ENCODE peak calls at places on chromosome 13, in six cellular contexts. B, P, D, L, Z and M are unnamed samples.

GRCh38 chr13:31227063-31227462 is 27.3 kb downstream of the B3GLCT start:
- DNase-seq in B (no peak), P (no peak), D (no peak), L (no peak), Z (no peak), M (no peak)

GRCh38 chr13:19153782-19154450 is 27.7 kb downstream of the TUBA3C start:
- DNase-seq in B (peak), P (no peak), D (no peak), L (no peak), Z (no peak), M (no peak)

GRCh38 chr13:73520566-73521290 is 461.9 kb downstream of the KLF5 start:
- DNase-seq in B (no peak), P (no peak), D (no peak), L (no peak), Z (no peak), M (no peak)

GRCh38 chr13:24709186-24709913 is 29.1 kb downstream of the ATP12A start:
- DNase-seq in B (peak), P (no peak), D (no peak), L (no peak), Z (no peak), M (no peak)

GRCh38 chr13:67736646-67737420 is 506.7 kb upstream of the PCDH9 start:
- DNase-seq in B (peak), P (peak), D (peak), L (peak), Z (peak), M (peak)

GRCh38 chr13:39784347-39784746 is 128.9 kb downstream of the COG6 start:
- DNase-seq in B (no peak), P (no peak), D (no peak), L (no peak), Z (peak), M (no peak)

GRCh38 chr13:30192320-30193093 is 114.8 kb downstream of the KATNAL1 start:
- DNase-seq in B (peak), P (no peak), D (no peak), L (no peak), Z (no peak), M (no peak)

GRCh38 chr13:74696148-74696922 is 562.1 kb upstream of the KLF12 start:
- DNase-seq in B (no peak), P (no peak), D (no peak), L (no peak), Z (no peak), M (no peak)

GRCh38 chr13:102805680-102806079 is 6.8 kb downstream of the BIVM start:
- DNase-seq in B (no peak), P (no peak), D (no peak), L (no peak), Z (no peak), M (no peak)

GRCh38 chr13:111846396-111847174 is 220.4 kb upstream of the SOX1 start:
- DNase-seq in B (no peak), P (no peak), D (no peak), L (no peak), Z (no peak), M (no peak)

GRCh38 chr13:48586591-48587103 is 53.8 kb upstream of the RCBTB2 start:
- DNase-seq in B (peak), P (peak), D (no peak), L (no peak), Z (peak), M (no peak)

GRCh38 chr13:77036294-77036693 is 9.3 kb upstream of the FBXL3 start:
- DNase-seq in B (no peak), P (no peak), D (no peak), L (no peak), Z (no peak), M (no peak)

GRCh38 chr13:40582531-40582930 is 83.9 kb downstream of the FOXO1 start:
- DNase-seq in B (no peak), P (no peak), D (no peak), L (no peak), Z (no peak), M (no peak)

GRCh38 chr13:53105881-53106280 is 77.3 kb downstream of the OLFM4 start:
- DNase-seq in B (no peak), P (no peak), D (no peak), L (no peak), Z (no peak), M (no peak)

GRCh38 chr13:88136098-88136790 is 465.1 kb downstream of the SLITRK5 start:
- DNase-seq in B (no peak), P (no peak), D (no peak), L (no peak), Z (no peak), M (no peak)

GRCh38 chr13:114115191-114115671 is 17.2 kb downstream of the RASA3 start:
- DNase-seq in B (no peak), P (no peak), D (peak), L (no peak), Z (peak), M (no peak)

GRCh38 chr13:109146912-109147624 is 517.7 kb downstream of the MYO16 start:
- DNase-seq in B (no peak), P (no peak), D (no peak), L (no peak), Z (peak), M (no peak)

GRCh38 chr13:40536443-40537113 is 129.9 kb downstream of the FOXO1 start:
- DNase-seq in B (no peak), P (no peak), D (peak), L (no peak), Z (no peak), M (no peak)

GRCh38 chr13:114035583-114036501 is 62.0 kb upstream of the C13orf46 start:
- DNase-seq in B (no peak), P (peak), D (peak), L (no peak), Z (no peak), M (peak)

DNA sequence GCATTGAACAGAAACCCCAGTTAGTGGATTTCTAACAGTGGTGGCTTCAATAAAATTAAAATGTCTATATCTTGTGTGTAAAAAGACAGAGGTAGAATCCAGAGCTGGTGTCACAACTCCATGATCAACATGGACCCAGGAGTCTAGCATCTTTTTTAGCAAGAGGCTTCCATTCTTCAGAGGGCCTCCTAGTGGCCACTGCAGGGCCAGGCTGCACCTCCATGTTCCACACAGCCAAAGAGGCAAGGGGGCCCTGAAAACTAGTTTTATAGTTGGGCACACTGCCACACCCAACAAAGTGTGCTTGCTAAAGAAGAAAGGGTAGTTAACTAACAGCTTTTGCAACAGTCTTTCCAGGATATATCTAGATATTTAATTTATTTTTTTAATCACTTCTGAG is 12.9 kb downstream of the N4BP2L1 start:
- DNase-seq in B (peak), P (peak), D (no peak), L (no peak), Z (peak), M (no peak)
- TF ChIP-seq CTCF in B (peak), P (peak), D (peak), L (peak), Z (peak), M (peak)

DNA sequence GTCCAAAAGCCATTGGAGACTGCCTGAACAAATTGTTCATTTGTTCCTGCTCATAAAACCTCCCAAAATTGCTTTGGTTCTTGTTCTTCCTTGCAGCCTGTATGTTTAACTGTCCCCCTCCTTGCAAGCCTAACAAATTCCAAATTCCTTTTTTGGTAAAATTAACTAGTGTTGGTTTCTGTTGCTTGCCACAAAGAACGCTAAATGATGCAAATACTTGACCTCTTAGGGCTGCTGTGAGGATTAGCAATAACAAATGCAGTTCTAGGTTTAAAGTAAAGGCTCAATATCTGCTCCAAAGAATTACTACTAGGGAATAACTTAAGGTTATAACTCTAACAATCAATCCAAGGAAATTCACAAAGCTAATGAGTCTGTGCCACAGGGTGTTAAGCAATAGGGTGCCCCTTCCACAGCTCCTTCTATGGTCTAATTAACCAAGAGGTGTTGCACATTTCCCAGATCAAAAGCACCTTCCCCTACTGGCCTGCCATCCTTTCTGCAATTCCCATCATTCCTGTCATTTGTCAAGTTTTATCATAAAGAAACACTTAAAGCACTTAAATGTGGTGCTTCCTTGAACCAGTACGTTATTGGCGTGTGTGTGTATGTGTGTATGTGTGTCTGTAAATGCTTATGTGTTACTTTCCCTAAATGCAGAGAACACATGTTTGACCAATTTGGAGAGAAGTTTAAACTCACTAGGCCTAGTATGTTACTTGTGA is 110.2 kb downstream of the RAP2A start:
- DNase-seq in B (no peak), P (no peak), D (no peak), L (no peak), Z (peak), M (no peak)
- TF ChIP-seq CTCF in B (no peak), P (no peak), D (no peak), L (no peak), Z (no peak), M (no peak)

DNA sequence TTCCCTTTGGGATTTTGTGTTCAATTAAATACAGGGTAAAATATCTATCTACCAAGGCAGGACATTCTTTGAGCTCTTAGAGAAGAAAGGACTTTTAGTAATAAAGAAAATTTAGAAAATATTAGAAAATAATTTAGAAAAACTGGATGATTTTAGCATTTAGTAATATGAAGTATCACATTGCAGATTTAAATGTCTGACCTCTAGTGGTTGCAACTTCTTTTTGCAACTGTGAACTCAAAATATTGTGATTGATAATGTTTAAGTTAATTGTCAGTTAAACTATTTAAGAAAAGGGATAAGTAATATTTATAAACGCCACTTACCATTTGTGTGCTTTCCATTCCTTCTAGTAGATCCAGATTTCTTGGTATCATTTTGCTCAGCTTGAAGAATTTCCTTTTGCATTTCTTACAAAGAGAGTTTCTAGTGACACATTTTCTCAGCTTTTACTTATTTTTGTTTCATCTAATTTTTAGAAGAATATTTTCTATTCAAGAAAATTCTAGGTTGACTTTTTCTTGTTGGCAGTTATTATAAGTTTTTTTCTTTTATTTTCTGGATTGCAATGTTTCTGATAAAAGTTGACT is 10.3 kb upstream of the POSTN start:
- DNase-seq in B (no peak), P (no peak), D (no peak), L (no peak), Z (no peak), M (no peak)
- TF ChIP-seq CTCF in B (no peak), P (peak), D (peak), L (peak), Z (peak), M (peak)

DNA sequence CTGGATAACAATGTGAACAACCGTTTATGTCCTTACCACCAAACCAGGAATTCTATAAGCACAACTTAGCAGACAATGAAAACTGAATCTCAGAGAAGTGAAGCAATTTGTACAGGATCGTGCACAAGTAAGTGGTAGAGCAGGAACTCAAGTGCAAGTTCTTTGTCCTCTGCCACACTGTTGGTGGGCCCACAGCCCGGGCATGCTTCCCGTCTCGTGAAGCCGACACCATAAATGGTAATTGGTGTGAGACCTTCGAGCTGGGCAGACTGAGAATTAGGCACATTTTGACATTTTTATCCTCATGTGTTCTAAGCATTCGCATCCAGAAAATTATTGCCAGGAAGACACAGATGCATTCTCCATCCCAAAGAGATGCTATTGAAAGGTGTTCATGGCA is 27.9 kb upstream of the FLT1 start:
- DNase-seq in B (no peak), P (no peak), D (no peak), L (no peak), Z (no peak), M (no peak)
- TF ChIP-seq CTCF in B (no peak), P (no peak), D (no peak), L (no peak), Z (no peak), M (no peak)

GRCh38 chr13:35822666-35823065 is 308.5 kb downstream of the DCLK1 start:
- DNase-seq in B (no peak), P (no peak), D (no peak), L (no peak), Z (no peak), M (no peak)

GRCh38 chr13:35824825-35825224 is 306.4 kb downstream of the DCLK1 start:
- DNase-seq in B (no peak), P (no peak), D (no peak), L (no peak), Z (no peak), M (no peak)

GRCh38 chr13:35830850-35831450 is 300.2 kb downstream of the DCLK1 start:
- DNase-seq in B (no peak), P (no peak), D (no peak), L (no peak), Z (no peak), M (no peak)

GRCh38 chr13:35824395-35824794 is 306.8 kb downstream of the DCLK1 start:
- DNase-seq in B (no peak), P (no peak), D (no peak), L (no peak), Z (no peak), M (no peak)

GRCh38 chr13:35826626-35827254 is 304.4 kb downstream of the DCLK1 start:
- DNase-seq in B (peak), P (no peak), D (no peak), L (no peak), Z (no peak), M (peak)
- TF ChIP-seq CTCF in B (peak), P (no peak), D (peak), L (peak), Z (peak), M (peak)

GRCh38 chr13:71751074-71751473 is 115.9 kb downstream of the DACH1 start:
- DNase-seq in B (no peak), P (no peak), D (no peak), L (no peak), Z (no peak), M (no peak)

GRCh38 chr13:71760226-71760591 is 106.8 kb downstream of the DACH1 start:
- DNase-seq in B (no peak), P (no peak), D (no peak), L (no peak), Z (no peak), M (peak)

GRCh38 chr13:71758823-71759222 is 108.2 kb downstream of the DACH1 start:
- DNase-seq in B (no peak), P (no peak), D (peak), L (no peak), Z (no peak), M (peak)

GRCh38 chr13:71759506-71760225 is 107.3 kb downstream of the DACH1 start:
- DNase-seq in B (no peak), P (no peak), D (no peak), L (no peak), Z (no peak), M (no peak)

DNA sequence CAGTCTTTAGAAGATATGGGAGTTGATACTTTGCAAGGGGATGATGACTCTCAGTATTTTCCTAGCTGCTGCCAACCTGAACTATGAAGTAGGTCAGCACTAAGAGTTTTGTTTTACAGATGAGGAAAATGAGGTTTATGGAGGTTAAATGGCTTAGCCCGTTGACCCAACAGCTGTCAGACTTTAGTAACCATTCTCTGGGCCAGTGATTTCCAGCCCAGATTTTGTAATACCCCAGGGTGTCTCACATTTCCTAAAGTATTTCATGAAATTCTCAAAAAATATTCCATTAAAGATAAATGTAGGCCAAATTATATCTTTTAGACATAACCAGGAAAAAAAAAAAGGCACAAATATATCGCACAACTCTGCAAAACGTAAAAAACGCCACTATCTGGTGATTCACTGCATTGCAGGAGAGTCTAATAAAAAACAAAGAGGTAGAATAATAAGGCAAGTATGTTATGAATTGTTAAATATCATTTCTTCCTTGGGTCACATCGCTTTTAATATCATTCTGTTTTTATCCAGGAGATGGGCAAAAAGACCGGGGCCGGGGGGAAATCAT is 112.5 kb downstream of the DACH1 start:
- DNase-seq in B (no peak), P (no peak), D (no peak), L (no peak), Z (no peak), M (no peak)
- TF ChIP-seq CTCF in B (peak), P (no peak), D (no peak), L (peak), Z (peak), M (no peak)